ENCODE peak calls at places on chromosomes 1 and 21, in six cellular contexts. One of them, this sample, is unnamed.

GRCh38 chr1:30881266-30882181 is 27.0 kb downstream of the SDC3 start:
- DNase-seq in breast epithelium: no peak
- DNase-seq in epithelial cell of esophagus: no peak
- DNase-seq in lung: no peak
- DNase-seq in fibroblast of lung: no peak
- DNase-seq in body of pancreas: no peak
- DNase-seq in this sample: no peak

GRCh38 chr1:25771246-25772114 is 28.5 kb upstream of the SELENON start:
- DNase-seq in body of pancreas: peak; percentile 93
- DNase-seq in lung: no peak
- DNase-seq in epithelial cell of esophagus: no peak
- DNase-seq in breast epithelium: no peak
- DNase-seq in fibroblast of lung: peak; percentile 50
- DNase-seq in this sample: no peak

GRCh38 chr1:231040019-231040799 is at the start of gene FAM89A:
- DNase-seq in lung: no peak
- DNase-seq in epithelial cell of esophagus: peak; percentile 55
- DNase-seq in body of pancreas: peak; percentile 75
- DNase-seq in breast epithelium: peak; percentile 25
- DNase-seq in fibroblast of lung: no peak
- DNase-seq in this sample: no peak

GRCh38 chr1:71587961-71588360 is 507.1 kb upstream of the ZRANB2 start:
- DNase-seq in lung: no peak
- DNase-seq in body of pancreas: no peak
- DNase-seq in epithelial cell of esophagus: peak; percentile 29
- DNase-seq in breast epithelium: no peak
- DNase-seq in fibroblast of lung: peak; percentile 15
- DNase-seq in this sample: no peak

GRCh38 chr1:14598498-14599172 is at the start of gene KAZN:
- DNase-seq in lung: no peak
- DNase-seq in body of pancreas: peak; percentile 22
- DNase-seq in fibroblast of lung: no peak
- DNase-seq in epithelial cell of esophagus: no peak
- DNase-seq in breast epithelium: peak; percentile 27
- DNase-seq in this sample: no peak

GRCh38 chr21:45920824-45921600 is 60.6 kb upstream of the COL6A1 start:
- DNase-seq in lung: no peak
- DNase-seq in body of pancreas: no peak
- DNase-seq in epithelial cell of esophagus: no peak
- DNase-seq in breast epithelium: no peak
- DNase-seq in fibroblast of lung: no peak
- DNase-seq in this sample: no peak

GRCh38 chr1:247605286-247605685 is at the start of gene OR2G3:
- DNase-seq in fibroblast of lung: no peak
- DNase-seq in lung: no peak
- DNase-seq in body of pancreas: no peak
- DNase-seq in epithelial cell of esophagus: no peak
- DNase-seq in breast epithelium: no peak
- DNase-seq in this sample: no peak

GRCh38 chr1:13760921-13761320 is 60.9 kb downstream of the PRDM2 start:
- DNase-seq in body of pancreas: no peak
- DNase-seq in breast epithelium: peak; percentile 31
- DNase-seq in epithelial cell of esophagus: peak; percentile 44
- DNase-seq in lung: no peak
- DNase-seq in fibroblast of lung: no peak
- DNase-seq in this sample: no peak

GRCh38 chr1:233916706-233917105 is 12.2 kb downstream of the SLC35F3 start:
- DNase-seq in body of pancreas: no peak
- DNase-seq in lung: no peak
- DNase-seq in epithelial cell of esophagus: peak; percentile 59
- DNase-seq in breast epithelium: no peak
- DNase-seq in fibroblast of lung: peak; percentile 82
- DNase-seq in this sample: no peak

GRCh38 chr1:63718464-63719075 is 55.2 kb upstream of the ROR1 start:
- DNase-seq in fibroblast of lung: no peak
- DNase-seq in body of pancreas: no peak
- DNase-seq in lung: no peak
- DNase-seq in breast epithelium: no peak
- DNase-seq in epithelial cell of esophagus: no peak
- DNase-seq in this sample: peak; percentile 26

GRCh38 chr1:40982721-40983120 is 3.2 kb downstream of the CTPS1 start:
- DNase-seq in epithelial cell of esophagus: no peak
- DNase-seq in fibroblast of lung: peak; percentile 47
- DNase-seq in breast epithelium: no peak
- DNase-seq in body of pancreas: no peak
- DNase-seq in lung: no peak
- DNase-seq in this sample: no peak
- H3K4me3 ChIP-seq in epithelial cell of esophagus: no peak overlapping the region
- H3K4me3 ChIP-seq in fibroblast of lung: no peak overlapping the region
- H3K4me3 ChIP-seq in breast epithelium: no peak overlapping the region
- H3K4me3 ChIP-seq in body of pancreas: no peak overlapping the region
- H3K4me3 ChIP-seq in lung: no peak overlapping the region
- H3K4me3 ChIP-seq in this sample: no peak overlapping the region

GRCh38 chr1:223022641-223023473 is 120.2 kb downstream of the TLR5 start:
- DNase-seq in fibroblast of lung: no peak
- DNase-seq in lung: no peak
- DNase-seq in breast epithelium: no peak
- DNase-seq in body of pancreas: no peak
- DNase-seq in epithelial cell of esophagus: peak; percentile 27
- DNase-seq in this sample: no peak
- H3K4me3 ChIP-seq in fibroblast of lung: no peak overlapping the region
- H3K4me3 ChIP-seq in lung: no peak overlapping the region
- H3K4me3 ChIP-seq in breast epithelium: no peak overlapping the region
- H3K4me3 ChIP-seq in body of pancreas: no peak overlapping the region
- H3K4me3 ChIP-seq in epithelial cell of esophagus: no peak overlapping the region
- H3K4me3 ChIP-seq in this sample: no peak overlapping the region

GRCh38 chr1:50981741-50982140 is 11.7 kb downstream of the CDKN2C start:
- DNase-seq in lung: no peak
- DNase-seq in fibroblast of lung: no peak
- DNase-seq in breast epithelium: no peak
- DNase-seq in epithelial cell of esophagus: no peak
- DNase-seq in body of pancreas: no peak
- DNase-seq in this sample: no peak

GRCh38 chr1:50980505-50980904 is 10.5 kb downstream of the CDKN2C start:
- DNase-seq in breast epithelium: no peak
- DNase-seq in epithelial cell of esophagus: no peak
- DNase-seq in body of pancreas: no peak
- DNase-seq in lung: no peak
- DNase-seq in fibroblast of lung: no peak
- DNase-seq in this sample: no peak

GRCh38 chr1:50979964-50980363 is 9.9 kb downstream of the CDKN2C start:
- DNase-seq in breast epithelium: no peak
- DNase-seq in epithelial cell of esophagus: no peak
- DNase-seq in fibroblast of lung: no peak
- DNase-seq in lung: no peak
- DNase-seq in body of pancreas: no peak
- DNase-seq in this sample: no peak

GRCh38 chr1:50985094-50985493 is 15.0 kb downstream of the CDKN2C start:
- DNase-seq in epithelial cell of esophagus: no peak
- DNase-seq in lung: no peak
- DNase-seq in body of pancreas: no peak
- DNase-seq in fibroblast of lung: no peak
- DNase-seq in breast epithelium: no peak
- DNase-seq in this sample: no peak

GRCh38 chr1:50983403-50983802 is 13.4 kb downstream of the CDKN2C start:
- DNase-seq in breast epithelium: no peak
- DNase-seq in body of pancreas: no peak
- DNase-seq in epithelial cell of esophagus: no peak
- DNase-seq in fibroblast of lung: no peak
- DNase-seq in lung: no peak
- DNase-seq in this sample: no peak
- H3K4me3 ChIP-seq in breast epithelium: no peak overlapping the region
- H3K4me3 ChIP-seq in body of pancreas: no peak overlapping the region
- H3K4me3 ChIP-seq in epithelial cell of esophagus: no peak overlapping the region
- H3K4me3 ChIP-seq in fibroblast of lung: no peak overlapping the region
- H3K4me3 ChIP-seq in lung: no peak overlapping the region
- H3K4me3 ChIP-seq in this sample: no peak overlapping the region

GRCh38 chr1:10401281-10401680 is 2.4 kb downstream of the PGD start:
- DNase-seq in fibroblast of lung: peak; percentile 27
- DNase-seq in epithelial cell of esophagus: peak; percentile 35
- DNase-seq in lung: no peak
- DNase-seq in body of pancreas: no peak
- DNase-seq in breast epithelium: no peak
- DNase-seq in this sample: no peak
- H3K4me3 ChIP-seq in fibroblast of lung: no peak overlapping the region
- H3K4me3 ChIP-seq in epithelial cell of esophagus: no peak overlapping the region
- H3K4me3 ChIP-seq in lung: no peak overlapping the region
- H3K4me3 ChIP-seq in body of pancreas: no peak overlapping the region
- H3K4me3 ChIP-seq in breast epithelium: no peak overlapping the region
- H3K4me3 ChIP-seq in this sample: no peak overlapping the region

DNA sequence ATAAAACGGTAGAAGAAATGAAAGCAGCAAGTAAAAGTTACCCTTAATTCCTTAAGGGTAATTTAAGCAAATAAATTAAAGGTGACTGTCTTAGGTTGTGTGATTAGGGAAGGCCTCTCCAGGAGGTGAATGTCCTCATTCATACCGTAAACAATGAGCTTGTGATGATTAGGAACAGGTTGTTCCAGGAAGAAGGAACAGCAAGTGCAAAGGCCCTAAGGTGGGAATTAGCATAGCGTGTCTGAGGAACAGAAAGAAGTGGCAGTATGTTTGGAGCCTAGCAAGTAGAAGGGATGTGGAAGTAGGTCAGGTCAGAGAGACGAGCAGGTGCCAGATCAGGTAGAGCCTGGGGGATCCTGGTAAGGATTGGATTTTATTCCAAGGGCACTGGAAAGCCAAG is 5.6 kb downstream of the AK4 start:
- DNase-seq in breast epithelium: no peak
- DNase-seq in fibroblast of lung: no peak
- DNase-seq in body of pancreas: no peak
- DNase-seq in epithelial cell of esophagus: peak; percentile 29
- DNase-seq in lung: no peak
- DNase-seq in this sample: no peak
- H3K4me3 ChIP-seq in breast epithelium: no peak overlapping the region
- H3K4me3 ChIP-seq in fibroblast of lung: no peak overlapping the region
- H3K4me3 ChIP-seq in body of pancreas: no peak overlapping the region
- H3K4me3 ChIP-seq in epithelial cell of esophagus: no peak overlapping the region
- H3K4me3 ChIP-seq in lung: no peak overlapping the region
- H3K4me3 ChIP-seq in this sample: no peak overlapping the region

DNA sequence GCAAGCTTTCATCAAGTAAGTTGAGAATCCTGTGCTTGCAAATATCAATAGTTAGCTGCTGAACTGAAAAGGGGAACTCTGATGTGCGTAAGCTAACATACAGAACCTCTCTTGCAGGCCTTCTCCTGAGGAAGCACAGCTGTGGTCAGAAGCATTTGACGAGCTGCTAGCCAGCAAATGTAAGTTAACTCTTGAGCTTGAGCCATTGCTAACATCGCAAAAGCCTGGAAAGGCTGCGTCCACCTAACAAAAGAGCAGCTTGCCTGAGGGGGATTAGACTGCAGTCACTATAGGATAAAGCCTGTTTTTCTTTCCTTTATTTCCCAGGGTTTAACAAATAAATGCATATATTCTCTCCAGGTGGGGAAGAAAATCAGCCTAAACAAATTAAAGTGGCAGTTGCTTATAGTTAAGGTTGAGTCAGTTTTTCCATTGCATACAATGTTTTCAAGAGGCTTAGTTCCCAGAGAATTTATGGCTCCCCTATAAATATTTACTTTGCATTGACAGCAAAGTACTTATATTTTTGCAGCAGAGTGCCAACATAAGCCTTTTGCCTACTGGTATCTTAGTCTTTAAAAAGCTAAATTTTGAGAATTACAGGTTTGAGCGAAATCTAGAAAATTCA is 1.5 kb downstream of the RGS2 start:
- DNase-seq in body of pancreas: peak; percentile 25
- DNase-seq in fibroblast of lung: peak; percentile 64
- DNase-seq in lung: peak; percentile 35
- DNase-seq in breast epithelium: no peak
- DNase-seq in epithelial cell of esophagus: peak; percentile 21
- DNase-seq in this sample: no peak
- H3K4me3 ChIP-seq in body of pancreas: no peak overlapping the region
- H3K4me3 ChIP-seq in fibroblast of lung: peak overlapping the region; percentile 82
- H3K4me3 ChIP-seq in lung: no peak overlapping the region
- H3K4me3 ChIP-seq in breast epithelium: peak overlapping the region; percentile 71
- H3K4me3 ChIP-seq in epithelial cell of esophagus: peak overlapping the region; percentile 98
- H3K4me3 ChIP-seq in this sample: peak overlapping the region; percentile 80

DNA sequence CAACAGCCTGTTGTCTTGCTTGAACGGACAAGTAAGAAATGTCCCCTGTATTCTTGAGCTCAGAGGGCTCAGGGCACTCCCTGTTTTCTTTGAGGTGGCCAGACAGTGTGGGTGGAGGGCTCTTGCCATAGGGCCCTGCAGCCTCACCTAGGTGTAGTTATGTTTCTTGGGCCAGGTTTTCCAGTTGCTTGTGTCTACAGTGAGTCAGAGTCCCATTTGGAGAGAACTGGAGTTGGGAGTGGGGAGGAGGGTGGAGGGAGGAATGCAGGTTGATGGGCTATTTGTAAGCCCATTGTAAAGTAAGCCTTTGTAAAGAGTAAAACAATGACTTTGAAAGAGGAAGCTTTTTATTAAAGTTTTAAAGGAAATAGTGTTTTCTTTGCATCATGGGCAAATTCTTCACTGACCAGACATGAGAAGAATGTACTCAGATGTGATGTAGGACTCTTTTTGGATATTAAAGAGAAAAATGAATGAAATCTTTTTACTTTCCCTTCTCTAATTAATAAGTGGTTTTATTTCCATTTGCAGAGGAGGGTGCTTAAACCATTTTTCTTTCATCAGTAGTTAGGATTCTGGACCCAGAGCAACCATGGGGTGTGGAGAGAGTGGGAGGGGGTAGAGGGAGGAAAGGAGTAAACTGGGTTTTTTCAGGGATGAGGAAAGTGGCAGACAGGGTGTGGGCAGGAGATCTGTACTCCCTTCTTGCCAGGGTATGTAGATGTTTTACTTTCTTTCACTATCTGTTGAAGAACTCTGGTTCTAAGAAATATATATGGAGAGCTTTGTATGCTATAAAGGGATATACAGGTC is 45.1 kb upstream of the MACF1 start:
- DNase-seq in fibroblast of lung: peak; percentile 89
- DNase-seq in epithelial cell of esophagus: peak; percentile 91
- DNase-seq in body of pancreas: peak; percentile 78
- DNase-seq in breast epithelium: peak; percentile 65
- DNase-seq in lung: peak; percentile 65
- DNase-seq in this sample: no peak
- H3K4me3 ChIP-seq in fibroblast of lung: no peak overlapping the region
- H3K4me3 ChIP-seq in epithelial cell of esophagus: no peak overlapping the region
- H3K4me3 ChIP-seq in body of pancreas: no peak overlapping the region
- H3K4me3 ChIP-seq in breast epithelium: peak overlapping the region; percentile 11
- H3K4me3 ChIP-seq in lung: peak overlapping the region; percentile 28
- H3K4me3 ChIP-seq in this sample: no peak overlapping the region

DNA sequence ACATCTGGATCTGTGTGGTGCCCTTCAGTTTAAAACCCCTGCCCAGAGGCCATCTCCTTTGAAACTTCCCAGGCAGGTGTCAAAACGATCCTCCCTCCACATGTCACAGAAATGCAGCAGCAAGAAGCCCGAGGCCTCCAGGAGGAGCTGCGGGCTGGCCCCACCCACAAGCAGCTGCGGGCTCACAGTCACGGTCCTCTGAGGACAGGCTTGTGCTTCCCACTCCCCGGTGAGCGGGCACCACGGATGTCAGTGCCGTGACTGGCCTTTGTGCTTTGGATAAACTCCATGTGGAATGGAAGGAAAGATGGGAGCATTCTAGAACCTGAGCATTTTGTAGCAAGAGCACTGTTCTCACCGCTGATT is 65.8 kb downstream of the SIK1 start:
- DNase-seq in epithelial cell of esophagus: peak; percentile 59
- DNase-seq in lung: no peak
- DNase-seq in fibroblast of lung: no peak
- DNase-seq in breast epithelium: peak; percentile 60
- DNase-seq in body of pancreas: no peak
- DNase-seq in this sample: no peak
- H3K4me3 ChIP-seq in epithelial cell of esophagus: no peak overlapping the region
- H3K4me3 ChIP-seq in lung: no peak overlapping the region
- H3K4me3 ChIP-seq in fibroblast of lung: no peak overlapping the region
- H3K4me3 ChIP-seq in breast epithelium: peak overlapping the region; percentile 27
- H3K4me3 ChIP-seq in body of pancreas: no peak overlapping the region
- H3K4me3 ChIP-seq in this sample: no peak overlapping the region

This sample was measured in right atrium auricular region.